ENCODE peak calls at places on chromosomes 2 and 18, in five cellular contexts. One of them, this sample, is unnamed.

GRCh38 chr2:65121-65520 is 18.8 kb upstream of the FAM110C start:
- DNase-seq in WTC11: no peak
- DNase-seq in tibial artery: no peak
- DNase-seq in cardiac muscle cell: no peak
- DNase-seq in ascending aorta: no peak
- DNase-seq in this sample: no peak

GRCh38 chr2:167706800-167707199 is 540.6 kb downstream of the STK39 start:
- DNase-seq in WTC11: no peak
- DNase-seq in tibial artery: no peak
- DNase-seq in cardiac muscle cell: no peak
- DNase-seq in ascending aorta: no peak
- DNase-seq in this sample: no peak

GRCh38 chr2:46236006-46236875 is 61.0 kb upstream of the EPAS1 start:
- DNase-seq in WTC11: no peak
- DNase-seq in tibial artery: no peak
- DNase-seq in cardiac muscle cell: no peak
- DNase-seq in ascending aorta: no peak
- DNase-seq in this sample: no peak

GRCh38 chr2:42880738-42881525 is 88.5 kb upstream of the HAAO start:
- DNase-seq in WTC11: no peak
- DNase-seq in tibial artery: no peak
- DNase-seq in cardiac muscle cell: no peak
- DNase-seq in ascending aorta: no peak
- DNase-seq in this sample: no peak

GRCh38 chr2:197873293-197873701 is 68.9 kb downstream of the PLCL1 start:
- DNase-seq in WTC11: peak
- DNase-seq in tibial artery: no peak
- DNase-seq in cardiac muscle cell: peak
- DNase-seq in ascending aorta: no peak
- DNase-seq in this sample: no peak

GRCh38 chr18:49728542-49728941 is 84.8 kb downstream of the ACAA2 start:
- DNase-seq in WTC11: peak
- DNase-seq in tibial artery: no peak
- DNase-seq in cardiac muscle cell: peak
- DNase-seq in ascending aorta: no peak
- DNase-seq in this sample: no peak

GRCh38 chr2:105426626-105427292 is 27.9 kb upstream of the FHL2 start:
- DNase-seq in WTC11: no peak
- DNase-seq in tibial artery: no peak
- DNase-seq in cardiac muscle cell: no peak
- DNase-seq in ascending aorta: no peak
- DNase-seq in this sample: no peak

GRCh38 chr2:187874786-187875185 is 320.6 kb upstream of the TFPI start:
- DNase-seq in WTC11: no peak
- DNase-seq in tibial artery: no peak
- DNase-seq in cardiac muscle cell: no peak
- DNase-seq in ascending aorta: no peak
- DNase-seq in this sample: no peak

GRCh38 chr2:11133238-11133935 is 21.9 kb upstream of the SLC66A3 start:
- DNase-seq in WTC11: peak
- DNase-seq in tibial artery: no peak
- DNase-seq in cardiac muscle cell: no peak
- DNase-seq in ascending aorta: no peak
- DNase-seq in this sample: no peak

GRCh38 chr18:34773961-34774754 is 64.1 kb downstream of the DTNA start:
- DNase-seq in WTC11: no peak
- DNase-seq in tibial artery: peak
- DNase-seq in cardiac muscle cell: no peak
- DNase-seq in ascending aorta: peak
- DNase-seq in this sample: peak

GRCh38 chr2:240919161-240919781 is 13.1 kb downstream of the CROCC2 start:
- DNase-seq in WTC11: no peak
- DNase-seq in tibial artery: peak
- DNase-seq in cardiac muscle cell: no peak
- DNase-seq in ascending aorta: peak
- DNase-seq in this sample: no peak

GRCh38 chr2:234138836-234139235 is 88.3 kb downstream of the SPP2 start:
- DNase-seq in WTC11: no peak
- DNase-seq in tibial artery: no peak
- DNase-seq in cardiac muscle cell: no peak
- DNase-seq in ascending aorta: no peak
- DNase-seq in this sample: no peak

GRCh38 chr2:45664635-45665269 is 13.3 kb downstream of the PRKCE start:
- DNase-seq in WTC11: no peak
- DNase-seq in tibial artery: no peak
- DNase-seq in cardiac muscle cell: no peak
- DNase-seq in ascending aorta: no peak
- DNase-seq in this sample: no peak

GRCh38 chr2:84247532-84247931 is 211.5 kb downstream of the SUCLG1 start:
- DNase-seq in WTC11: no peak
- DNase-seq in tibial artery: no peak
- DNase-seq in cardiac muscle cell: no peak
- DNase-seq in ascending aorta: no peak
- DNase-seq in this sample: no peak

GRCh38 chr2:52964916-52965530 is 802.6 kb upstream of the CHAC2 start:
- DNase-seq in WTC11: no peak
- DNase-seq in tibial artery: no peak
- DNase-seq in cardiac muscle cell: no peak
- DNase-seq in ascending aorta: no peak
- DNase-seq in this sample: no peak

GRCh38 chr2:120525056-120526046 is 179.4 kb downstream of the INHBB start:
- DNase-seq in WTC11: no peak
- DNase-seq in tibial artery: no peak
- DNase-seq in cardiac muscle cell: peak
- DNase-seq in ascending aorta: no peak
- DNase-seq in this sample: no peak

GRCh38 chr2:27309651-27310050 is 1.4 kb upstream of the UCN start:
- DNase-seq in WTC11: no peak
- DNase-seq in tibial artery: no peak
- DNase-seq in cardiac muscle cell: no peak
- DNase-seq in ascending aorta: no peak
- DNase-seq in this sample: no peak

GRCh38 chr18:9221040-9221439 is 84.5 kb downstream of the ANKRD12 start:
- DNase-seq in WTC11: no peak
- DNase-seq in tibial artery: no peak
- DNase-seq in cardiac muscle cell: no peak
- DNase-seq in ascending aorta: no peak
- DNase-seq in this sample: no peak

DNA sequence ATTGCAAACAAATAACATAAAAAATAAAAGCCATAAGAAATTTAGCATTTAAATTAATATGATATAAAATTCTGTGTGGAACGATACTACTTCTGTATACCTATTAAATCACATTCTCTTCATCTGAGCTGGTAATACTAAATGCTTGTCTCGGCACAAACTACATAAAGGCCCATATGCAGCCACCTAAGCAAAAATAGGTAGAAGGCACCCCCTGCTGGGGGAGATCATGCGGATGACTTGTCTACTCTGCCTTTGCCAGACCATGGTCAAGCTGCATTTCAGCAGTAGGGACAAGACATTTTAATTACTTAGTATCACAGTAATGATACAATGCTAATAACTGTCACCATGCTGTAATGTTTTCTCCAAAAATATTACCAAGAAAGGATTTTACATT is 108.0 kb downstream of the CDH19 start:
- DNase-seq in WTC11: peak
- DNase-seq in tibial artery: no peak
- DNase-seq in cardiac muscle cell: peak
- DNase-seq in ascending aorta: no peak
- DNase-seq in this sample: no peak
- TF ChIP-seq CTCF in WTC11: peak
- TF ChIP-seq CTCF in tibial artery: peak
- TF ChIP-seq CTCF in cardiac muscle cell: peak
- TF ChIP-seq CTCF in ascending aorta: no peak
- TF ChIP-seq CTCF in this sample: no peak

GRCh38 chr2:39511786-39512433 is 74.8 kb upstream of the MAP4K3 start:
- DNase-seq in WTC11: no peak
- DNase-seq in tibial artery: no peak
- DNase-seq in cardiac muscle cell: no peak
- DNase-seq in ascending aorta: no peak
- DNase-seq in this sample: no peak
- TF ChIP-seq CTCF in WTC11: no peak
- TF ChIP-seq CTCF in tibial artery: no peak
- TF ChIP-seq CTCF in cardiac muscle cell: no peak
- TF ChIP-seq CTCF in ascending aorta: no peak
- TF ChIP-seq CTCF in this sample: no peak

DNA sequence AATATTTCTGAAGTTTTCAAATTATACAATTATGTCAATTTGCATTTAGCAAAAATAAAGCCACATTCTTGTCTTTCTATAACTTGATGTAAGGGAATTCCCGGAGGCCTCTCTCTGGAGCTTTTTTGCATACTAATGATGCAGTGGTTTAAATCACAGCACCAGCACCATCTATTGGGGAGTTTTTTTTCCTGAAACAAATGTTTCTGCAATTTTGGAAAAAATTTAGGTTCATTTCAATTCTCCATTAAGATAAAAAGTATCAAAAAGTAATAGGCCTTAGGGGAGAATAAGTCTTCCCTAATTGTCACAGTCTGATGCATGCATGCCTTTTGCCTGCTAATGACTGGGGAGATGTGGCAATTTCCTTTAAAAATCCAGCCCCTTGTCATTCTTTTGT is 13.5 kb downstream of the CBLN2 start:
- DNase-seq in WTC11: no peak
- DNase-seq in tibial artery: no peak
- DNase-seq in cardiac muscle cell: no peak
- DNase-seq in ascending aorta: no peak
- DNase-seq in this sample: no peak
- TF ChIP-seq CTCF in WTC11: no peak
- TF ChIP-seq CTCF in tibial artery: no peak
- TF ChIP-seq CTCF in cardiac muscle cell: peak
- TF ChIP-seq CTCF in ascending aorta: no peak
- TF ChIP-seq CTCF in this sample: peak

GRCh38 chr18:59101830-59102414 is 37.8 kb upstream of the SEC11C start:
- DNase-seq in WTC11: no peak
- DNase-seq in tibial artery: no peak
- DNase-seq in cardiac muscle cell: no peak
- DNase-seq in ascending aorta: no peak
- DNase-seq in this sample: no peak

GRCh38 chr18:59094569-59094968 is 45.1 kb upstream of the SEC11C start:
- DNase-seq in WTC11: no peak
- DNase-seq in tibial artery: no peak
- DNase-seq in cardiac muscle cell: no peak
- DNase-seq in ascending aorta: no peak
- DNase-seq in this sample: no peak

GRCh38 chr18:59093668-59094067 is 46.0 kb upstream of the SEC11C start:
- DNase-seq in WTC11: no peak
- DNase-seq in tibial artery: no peak
- DNase-seq in cardiac muscle cell: no peak
- DNase-seq in ascending aorta: no peak
- DNase-seq in this sample: no peak

GRCh38 chr18:59091204-59091603 is 48.5 kb upstream of the SEC11C start:
- DNase-seq in WTC11: no peak
- DNase-seq in tibial artery: no peak
- DNase-seq in cardiac muscle cell: no peak
- DNase-seq in ascending aorta: no peak
- DNase-seq in this sample: no peak

DNA sequence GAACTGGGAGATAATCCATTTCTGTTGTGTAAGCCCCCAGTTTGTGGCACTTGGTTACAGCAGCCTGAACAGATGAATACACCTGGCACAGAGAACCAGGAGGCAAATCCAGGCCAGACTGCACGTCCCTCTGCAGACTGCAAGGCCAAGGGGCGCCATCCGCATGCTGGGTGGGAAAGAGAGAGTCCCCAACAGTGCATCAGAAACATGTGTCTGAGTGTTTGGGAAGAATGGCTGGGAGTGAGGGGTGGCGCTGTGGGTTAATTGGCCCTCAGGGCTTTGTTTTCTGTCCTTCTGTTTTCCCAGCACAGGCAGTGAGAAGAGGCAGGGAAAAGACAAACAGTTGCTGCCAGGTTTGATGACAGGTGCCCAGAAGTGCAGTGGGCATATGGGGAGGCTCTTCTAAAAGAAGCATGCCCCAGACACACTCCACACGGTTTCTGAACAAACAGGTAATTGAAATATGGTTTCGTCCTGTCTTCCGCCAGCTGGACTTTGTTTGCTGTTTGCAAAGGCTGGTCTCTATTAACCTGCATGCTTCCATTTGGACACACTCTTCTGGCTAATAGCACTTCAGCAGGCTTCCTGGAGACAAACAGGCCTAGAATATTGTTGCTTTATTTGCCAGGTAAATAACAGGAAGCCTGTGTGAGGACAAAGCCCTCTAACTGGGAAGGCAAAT is 43.4 kb upstream of the SEC11C start:
- DNase-seq in WTC11: peak
- DNase-seq in tibial artery: no peak
- DNase-seq in cardiac muscle cell: no peak
- DNase-seq in ascending aorta: no peak
- DNase-seq in this sample: no peak
- TF ChIP-seq CTCF in WTC11: no peak
- TF ChIP-seq CTCF in tibial artery: no peak
- TF ChIP-seq CTCF in cardiac muscle cell: no peak
- TF ChIP-seq CTCF in ascending aorta: no peak
- TF ChIP-seq CTCF in this sample: no peak

This sample was measured in AG09319.